ENCODE peak calls at places on chromosomes 3 and 15, in four cellular contexts. L is hepatocyte, J is psoas muscle, P is stomach. V is an unnamed sample.

GRCh38 chr15:89845305-89845893 is 30.7 kb upstream of the ANPEP start:
- DNase-seq in J (no peak), P (no peak), L (peak; percentile 76), V (no peak)

GRCh38 chr15:80888846-80889245 is 100.8 kb downstream of the MESD start:
- DNase-seq in J (no peak), P (no peak), L (no peak), V (no peak)

GRCh38 chr3:76370749-76371148 is 585.4 kb upstream of the ZNF717 start:
- DNase-seq in J (no peak), P (no peak), L (no peak), V (no peak)

GRCh38 chr15:97870771-97871170 is 89.7 kb upstream of the ARRDC4 start:
- DNase-seq in L (no peak), P (no peak), J (no peak), V (no peak)

GRCh38 chr3:46093327-46093932 is 66.1 kb upstream of the XCR1 start:
- DNase-seq in L (no peak), J (no peak), P (no peak), V (no peak)

GRCh38 chr3:149383703-149384102 is 6.3 kb upstream of the TM4SF1 start:
- DNase-seq in J (no peak), L (no peak), P (no peak), V (no peak)

GRCh38 chr3:37886395-37886794 is 24.7 kb downstream of the CTDSPL start:
- DNase-seq in P (no peak), L (no peak), J (no peak), V (no peak)

GRCh38 chr3:38542401-38543298 is 46.5 kb downstream of the EXOG start:
- DNase-seq in L (no peak), P (no peak), J (peak; percentile 74), V (peak; percentile 67)

GRCh38 chr15:48550822-48551525 is 94.5 kb downstream of the FBN1 start:
- DNase-seq in P (no peak), J (no peak), L (no peak), V (no peak)

GRCh38 chr3:81173514-81173913 is 587.9 kb downstream of the GBE1 start:
- DNase-seq in L (peak; percentile 8), J (no peak), P (no peak), V (no peak)

GRCh38 chr3:180267202-180267843 is 230.6 kb upstream of the PEX5L start:
- DNase-seq in P (no peak), L (no peak), J (no peak), V (no peak)

GRCh38 chr15:89824607-89824867 is 9.9 kb upstream of the ANPEP start:
- DNase-seq in L (no peak), J (no peak), P (no peak), V (no peak)

GRCh38 chr3:119604878-119605277 is 7.2 kb downstream of the PLA1A start:
- DNase-seq in L (no peak), J (no peak), P (no peak), V (no peak)

GRCh38 chr3:45143673-45144670 is 2.2 kb downstream of the CDCP1 start:
- DNase-seq in L (no peak), P (no peak), J (no peak), V (no peak)

GRCh38 chr3:23455084-23455483 is 252.0 kb downstream of the UBE2E2 start:
- DNase-seq in J (no peak), L (no peak), P (no peak), V (no peak)

GRCh38 chr3:32781211-32781968 is 36.4 kb upstream of the TRIM71 start:
- DNase-seq in L (peak; percentile 94), J (peak; percentile 75), P (peak; percentile 79), V (peak; percentile 73)

GRCh38 chr3:149332781-149333517 is 487 bp downstream of the TM4SF18 start:
- DNase-seq in J (no peak), P (no peak), L (no peak), V (no peak)

GRCh38 chr3:18740631-18741583 is 315.8 kb upstream of the SATB1 start:
- DNase-seq in J (no peak), P (no peak), L (no peak), V (no peak)

GRCh38 chr15:34986326-34987181 is 1.5 kb downstream of the ZNF770 start:
- DNase-seq in J (no peak), P (no peak), L (no peak), V (no peak)

GRCh38 chr15:29921130-29921601 is 98.9 kb upstream of the TJP1 start:
- DNase-seq in L (peak; percentile 50), P (no peak), J (no peak), V (no peak)

GRCh38 chr3:111326144-111326995 is 215.6 kb upstream of the CD96 start:
- DNase-seq in P (no peak), L (no peak), J (no peak), V (no peak)

GRCh38 chr3:112773864-112774263 is 72.8 kb downstream of the CD200R1L start:
- DNase-seq in L (no peak), J (no peak), P (peak; percentile 46), V (no peak)

GRCh38 chr3:48634661-48635221 is 520 bp downstream of the SLC26A6 start:
- DNase-seq in L (peak; percentile 77), J (peak; percentile 60), P (peak; percentile 69), V (no peak)

GRCh38 chr3:51024765-51025681 is 350.3 kb downstream of the DOCK3 start:
- DNase-seq in J (no peak), L (peak; percentile 13), P (peak; percentile 50), V (no peak)

GRCh38 chr3:105429034-105429762 is 62.5 kb downstream of the ALCAM start:
- DNase-seq in J (no peak), P (no peak), L (no peak), V (no peak)

GRCh38 chr15:85543741-85544155 is 163.3 kb downstream of the AKAP13 start:
- DNase-seq in P (peak; percentile 86), L (peak; percentile 35), J (peak; percentile 32), V (no peak)

GRCh38 chr3:72655151-72655551 is 193.1 kb downstream of the SHQ1 start:
- DNase-seq in J (no peak), L (no peak), P (no peak), V (no peak)

GRCh38 chr3:23017800-23018199 is 185.3 kb upstream of the UBE2E2 start:
- DNase-seq in J (no peak), P (no peak), L (peak; percentile 19), V (no peak)

GRCh38 chr3:55467099-55467498 is 20.0 kb downstream of the WNT5A start:
- DNase-seq in J (no peak), P (no peak), L (no peak), V (no peak)

GRCh38 chr3:23767546-23767945 is 38.2 kb upstream of the UBE2E1 start:
- DNase-seq in L (no peak), J (no peak), P (no peak), V (no peak)

DNA sequence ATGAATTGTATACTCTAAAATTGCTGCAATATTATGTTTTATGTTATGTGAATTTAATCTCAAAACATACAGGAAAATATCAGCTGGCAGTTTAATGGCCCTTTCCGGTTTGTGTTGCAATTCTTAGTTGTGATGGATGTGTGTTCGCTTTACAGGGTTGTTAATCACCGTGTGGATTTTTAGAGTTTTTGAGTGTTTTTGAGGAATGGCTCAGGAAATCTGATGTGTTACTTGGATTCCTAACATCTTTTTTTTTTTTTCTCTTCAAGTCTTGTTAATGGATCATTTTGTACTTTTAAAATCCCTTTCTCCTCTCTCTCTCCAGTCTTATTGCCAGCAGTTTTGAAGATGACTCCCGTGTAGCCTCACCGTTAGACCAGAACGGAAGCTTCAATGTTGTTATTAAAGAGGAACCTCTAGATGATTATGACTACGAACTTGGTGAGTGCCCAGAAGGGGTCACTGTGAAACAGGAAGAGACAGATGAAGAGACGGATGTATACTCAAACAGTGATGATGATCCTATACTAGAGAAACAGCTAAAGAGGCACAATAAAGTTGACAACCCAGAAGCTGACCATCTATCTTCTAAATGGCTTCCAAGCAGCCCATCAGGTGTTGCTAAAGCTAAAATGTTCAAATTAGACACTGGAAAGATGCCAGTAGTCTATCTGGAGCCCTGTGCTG is 35.7 kb downstream of the MGA start:
- DNase-seq in L (peak; percentile 35), J (no peak), P (no peak), V (no peak)
- TF ChIP-seq CTCF in L (peak; percentile 34), J (no peak), P (no peak), V (no peak)

DNA sequence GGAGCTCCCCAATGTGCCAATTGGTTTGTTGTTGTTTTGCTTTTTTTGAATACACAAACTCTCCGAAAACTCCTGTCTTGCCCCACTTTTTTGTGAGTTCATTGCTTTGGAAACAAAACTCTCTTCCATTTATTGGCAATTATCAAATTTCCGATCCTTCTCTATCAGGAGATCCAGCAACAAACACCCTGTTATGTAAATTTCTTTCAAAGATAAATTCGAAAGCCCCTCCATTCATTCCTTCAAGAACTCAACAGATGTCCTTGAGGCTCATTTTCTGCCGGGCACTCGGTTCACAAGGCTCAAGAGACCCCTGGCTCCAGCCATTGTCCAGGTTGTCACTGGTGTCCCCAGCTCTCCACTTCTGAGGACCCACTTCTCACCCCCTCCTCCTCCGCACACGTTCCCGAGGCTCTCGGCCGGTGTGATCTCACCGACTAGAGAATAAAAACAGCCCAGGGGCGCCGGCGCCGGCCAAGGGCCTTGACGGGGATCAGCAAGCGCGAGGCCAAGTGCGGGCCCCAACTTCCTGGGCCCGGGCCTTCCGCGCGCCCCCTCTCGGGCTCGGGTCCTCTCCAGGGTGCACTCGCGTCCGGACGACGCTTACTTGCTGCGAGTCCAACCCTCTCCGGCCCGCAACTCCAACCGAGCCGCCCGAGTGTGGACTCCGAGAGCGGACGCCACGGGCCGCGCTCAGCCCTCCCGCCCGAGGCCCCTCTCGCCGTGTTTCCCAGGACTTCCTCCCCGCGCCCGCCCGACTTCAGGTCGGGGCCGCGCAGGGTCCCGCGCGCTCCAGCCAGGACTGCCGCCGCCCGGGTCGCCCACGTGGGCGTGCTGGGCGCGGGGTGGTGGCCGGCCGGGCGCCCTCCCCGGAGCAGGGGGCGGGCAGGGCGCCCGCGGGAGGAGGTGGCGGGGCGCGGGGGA is 533 bp upstream of the SMAD3 start:
- DNase-seq in P (peak; percentile 63), J (peak; percentile 69), L (peak; percentile 82), V (peak; percentile 82)
- H3K4me3 ChIP-seq in P (peak overlapping the region; percentile 80), J (peak overlapping the region; percentile 91), L (peak overlapping the region; percentile 20), V (peak overlapping the region; percentile 94)

DNA sequence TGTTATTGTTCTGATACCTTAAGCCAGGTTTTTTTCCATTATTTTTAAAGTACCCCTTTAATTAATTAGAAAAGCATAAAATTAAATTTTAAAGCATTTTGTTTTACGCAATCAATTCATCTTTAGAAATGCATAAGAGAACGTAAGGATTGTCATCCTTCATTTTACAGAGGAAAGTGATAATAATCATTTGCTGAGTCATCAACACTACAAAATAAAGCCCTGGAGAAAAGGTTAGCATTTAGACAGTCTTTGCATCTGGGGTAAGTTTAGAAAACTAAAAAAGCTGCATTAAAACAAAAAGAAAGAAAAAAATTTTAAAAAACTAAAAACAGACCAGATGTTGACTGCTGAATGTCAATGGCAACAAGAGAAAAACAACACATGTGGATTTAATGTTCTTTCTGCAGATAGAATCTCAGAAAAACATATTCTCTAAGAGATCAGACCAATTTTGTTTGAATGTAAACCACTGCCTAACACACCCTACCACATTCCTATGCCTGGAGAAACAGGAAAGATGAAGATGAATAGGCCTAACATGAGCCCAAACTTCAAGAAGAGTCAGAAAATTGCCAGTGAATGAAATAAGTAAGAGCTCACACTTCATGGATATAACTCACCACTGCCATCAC is 59.9 kb downstream of the SUCNR1 start:
- DNase-seq in J (no peak), L (no peak), P (no peak), V (no peak)
- H3K27ac ChIP-seq in J (no peak overlapping the region), L (peak overlapping the region; percentile 23), P (no peak overlapping the region), V (no peak overlapping the region)

GRCh38 chr3:133487920-133488540 is 85.5 kb upstream of the CDV3 start:
- DNase-seq in P (no peak), L (peak; percentile 58), J (no peak), V (no peak)
- TF ChIP-seq CTCF in P (no peak), L (peak; percentile 59), J (peak; percentile 39), V (no peak)

GRCh38 chr3:106957021-106957420 is 420.2 kb upstream of the CCDC54 start:
- DNase-seq in P (no peak), L (no peak), J (no peak), V (no peak)
- H3K4me3 ChIP-seq in P (no peak overlapping the region), L (no peak overlapping the region), J (no peak overlapping the region), V (no peak overlapping the region)